ENCODE peak calls at places on chromosome 14, in six cellular contexts. One of them, this sample, is unnamed.

GRCh38 chr14:99418217-99418616 is 62.4 kb downstream of the SETD3 start:
- DNase-seq in IMR-90: no peak
- DNase-seq in H9: no peak
- DNase-seq in trophoblast cell: no peak
- DNase-seq in H1: no peak
- DNase-seq in mesenchymal stem cell: no peak
- DNase-seq in this sample: no peak

GRCh38 chr14:23009939-23010718 is at the start of gene C14orf93:
- DNase-seq in IMR-90: peak
- DNase-seq in H9: peak
- DNase-seq in trophoblast cell: peak
- DNase-seq in H1: no peak
- DNase-seq in mesenchymal stem cell: peak
- DNase-seq in this sample: peak

GRCh38 chr14:30573203-30573814 is 14.4 kb downstream of the G2E3 start:
- DNase-seq in IMR-90: peak
- DNase-seq in H9: no peak
- DNase-seq in trophoblast cell: no peak
- DNase-seq in H1: no peak
- DNase-seq in mesenchymal stem cell: peak
- DNase-seq in this sample: no peak

GRCh38 chr14:37888234-37888633 is 292.8 kb downstream of the TTC6 start:
- DNase-seq in IMR-90: no peak
- DNase-seq in H9: no peak
- DNase-seq in trophoblast cell: no peak
- DNase-seq in H1: no peak
- DNase-seq in mesenchymal stem cell: no peak
- DNase-seq in this sample: no peak

GRCh38 chr14:30849354-30849753 is 25.0 kb upstream of the COCH start:
- DNase-seq in IMR-90: no peak
- DNase-seq in H9: no peak
- DNase-seq in trophoblast cell: no peak
- DNase-seq in H1: no peak
- DNase-seq in mesenchymal stem cell: no peak
- DNase-seq in this sample: no peak

GRCh38 chr14:76539130-76539529 is 163.2 kb downstream of the ESRRB start:
- DNase-seq in IMR-90: no peak
- DNase-seq in H9: no peak
- DNase-seq in trophoblast cell: no peak
- DNase-seq in H1: no peak
- DNase-seq in mesenchymal stem cell: no peak
- DNase-seq in this sample: no peak

GRCh38 chr14:32075636-32076277 is 1.3 kb upstream of the ARHGAP5 start:
- DNase-seq in IMR-90: peak
- DNase-seq in H9: no peak
- DNase-seq in trophoblast cell: peak
- DNase-seq in H1: no peak
- DNase-seq in mesenchymal stem cell: peak
- DNase-seq in this sample: peak

GRCh38 chr14:65421201-65421981 is 8.9 kb downstream of the FUT8 start:
- DNase-seq in IMR-90: peak
- DNase-seq in H9: no peak
- DNase-seq in trophoblast cell: peak
- DNase-seq in H1: no peak
- DNase-seq in mesenchymal stem cell: peak
- DNase-seq in this sample: no peak

GRCh38 chr14:76848879-76849278 is 22.7 kb downstream of the LRRC74A start:
- DNase-seq in IMR-90: no peak
- DNase-seq in H9: no peak
- DNase-seq in trophoblast cell: no peak
- DNase-seq in H1: no peak
- DNase-seq in mesenchymal stem cell: no peak
- DNase-seq in this sample: no peak

GRCh38 chr14:59313063-59314018 is 124.9 kb downstream of the DAAM1 start:
- DNase-seq in IMR-90: no peak
- DNase-seq in H9: no peak
- DNase-seq in trophoblast cell: no peak
- DNase-seq in H1: no peak
- DNase-seq in mesenchymal stem cell: no peak
- DNase-seq in this sample: no peak

GRCh38 chr14:77059276-77059934 is 30.9 kb upstream of the IRF2BPL start:
- DNase-seq in IMR-90: peak
- DNase-seq in H9: peak
- DNase-seq in trophoblast cell: peak
- DNase-seq in H1: no peak
- DNase-seq in mesenchymal stem cell: peak
- DNase-seq in this sample: no peak

GRCh38 chr14:63952933-63953437 is 100.2 kb downstream of the SYNE2 start:
- DNase-seq in IMR-90: peak
- DNase-seq in H9: no peak
- DNase-seq in trophoblast cell: no peak
- DNase-seq in H1: no peak
- DNase-seq in mesenchymal stem cell: no peak
- DNase-seq in this sample: no peak

GRCh38 chr14:70988452-70988851 is 81.2 kb downstream of the PCNX1 start:
- DNase-seq in IMR-90: no peak
- DNase-seq in H9: no peak
- DNase-seq in trophoblast cell: no peak
- DNase-seq in H1: no peak
- DNase-seq in mesenchymal stem cell: no peak
- DNase-seq in this sample: no peak

GRCh38 chr14:26531894-26532293 is 65.9 kb downstream of the NOVA1 start:
- DNase-seq in IMR-90: peak
- DNase-seq in H9: no peak
- DNase-seq in trophoblast cell: peak
- DNase-seq in H1: no peak
- DNase-seq in mesenchymal stem cell: peak
- DNase-seq in this sample: no peak

GRCh38 chr14:66477567-66477966 is 8.6 kb upstream of the CCDC196 start:
- DNase-seq in IMR-90: no peak
- DNase-seq in H9: no peak
- DNase-seq in trophoblast cell: no peak
- DNase-seq in H1: no peak
- DNase-seq in mesenchymal stem cell: no peak
- DNase-seq in this sample: no peak

GRCh38 chr14:100104523-100105300 is 39.5 kb downstream of the EVL start:
- DNase-seq in IMR-90: peak
- DNase-seq in H9: no peak
- DNase-seq in trophoblast cell: peak
- DNase-seq in H1: no peak
- DNase-seq in mesenchymal stem cell: no peak
- DNase-seq in this sample: no peak

GRCh38 chr14:100140452-100141132 is 18.9 kb downstream of the DEGS2 start:
- DNase-seq in IMR-90: peak
- DNase-seq in H9: peak
- DNase-seq in trophoblast cell: no peak
- DNase-seq in H1: peak
- DNase-seq in mesenchymal stem cell: peak
- DNase-seq in this sample: peak

GRCh38 chr14:74879427-74880180 is 2.1 kb upstream of the DLST start:
- DNase-seq in IMR-90: no peak
- DNase-seq in H9: no peak
- DNase-seq in trophoblast cell: no peak
- DNase-seq in H1: no peak
- DNase-seq in mesenchymal stem cell: peak
- DNase-seq in this sample: no peak

GRCh38 chr14:28635387-28635786 is 131.2 kb upstream of the FOXG1 start:
- DNase-seq in IMR-90: peak
- DNase-seq in H9: no peak
- DNase-seq in trophoblast cell: peak
- DNase-seq in H1: no peak
- DNase-seq in mesenchymal stem cell: peak
- DNase-seq in this sample: peak

GRCh38 chr14:76918176-76918750 is 92.1 kb downstream of the LRRC74A start:
- DNase-seq in IMR-90: peak
- DNase-seq in H9: no peak
- DNase-seq in trophoblast cell: peak
- DNase-seq in H1: no peak
- DNase-seq in mesenchymal stem cell: peak
- DNase-seq in this sample: no peak

GRCh38 chr14:26200675-26201074 is 397.2 kb downstream of the NOVA1 start:
- DNase-seq in IMR-90: peak
- DNase-seq in H9: no peak
- DNase-seq in trophoblast cell: peak
- DNase-seq in H1: no peak
- DNase-seq in mesenchymal stem cell: peak
- DNase-seq in this sample: no peak

GRCh38 chr14:56821177-56821576 is 10.9 kb upstream of the OTX2 start:
- DNase-seq in IMR-90: no peak
- DNase-seq in H9: no peak
- DNase-seq in trophoblast cell: no peak
- DNase-seq in H1: no peak
- DNase-seq in mesenchymal stem cell: no peak
- DNase-seq in this sample: no peak

DNA sequence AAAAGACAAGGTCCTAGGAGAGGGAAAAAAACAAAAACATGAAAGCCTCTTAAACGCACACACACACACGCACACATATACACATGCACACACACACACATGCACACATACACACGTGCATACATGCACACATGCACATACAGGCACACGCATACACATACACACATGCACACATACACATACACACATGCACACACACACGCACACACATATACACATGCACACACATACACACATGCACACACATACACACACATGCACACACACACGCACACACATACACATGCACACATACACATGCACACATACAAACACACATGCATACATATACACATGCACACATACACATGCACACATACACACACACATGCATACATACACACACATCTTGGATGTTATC is 78.1 kb upstream of the PPP2R5C start:
- DNase-seq in IMR-90: no peak
- DNase-seq in H9: no peak
- DNase-seq in trophoblast cell: no peak
- DNase-seq in H1: no peak
- DNase-seq in mesenchymal stem cell: no peak
- DNase-seq in this sample: no peak
- H2AFZ ChIP-seq in IMR-90: no peak
- H2AFZ ChIP-seq in H9: no peak
- H2AFZ ChIP-seq in trophoblast cell: no peak
- H2AFZ ChIP-seq in H1: no peak
- H2AFZ ChIP-seq in mesenchymal stem cell: no peak
- H2AFZ ChIP-seq in this sample: no peak

DNA sequence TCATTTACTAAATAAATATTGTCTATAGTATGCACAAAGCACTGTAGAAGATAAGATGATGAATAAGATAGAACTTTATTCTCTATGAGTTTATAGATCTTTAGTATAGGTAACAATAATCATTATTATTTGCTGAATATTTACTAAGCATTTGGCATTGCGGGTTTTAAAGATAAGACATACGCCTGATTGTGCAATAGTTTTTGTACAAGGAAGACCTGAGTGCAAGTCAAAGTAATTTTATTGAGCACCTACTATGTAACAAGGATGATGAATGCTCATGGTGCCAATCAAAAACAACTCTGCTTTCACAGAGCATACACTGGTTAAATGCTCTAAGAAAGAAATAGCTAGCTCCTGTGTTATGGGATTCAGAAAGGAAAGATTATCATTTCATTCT is 1461.7 kb upstream of the FLRT2 start:
- DNase-seq in IMR-90: no peak
- DNase-seq in H9: no peak
- DNase-seq in trophoblast cell: no peak
- DNase-seq in H1: no peak
- DNase-seq in mesenchymal stem cell: no peak
- DNase-seq in this sample: no peak
- H4K91ac ChIP-seq in IMR-90: no peak
- H4K91ac ChIP-seq in H9: no peak
- H4K91ac ChIP-seq in trophoblast cell: no peak
- H4K91ac ChIP-seq in H1: no peak
- H4K91ac ChIP-seq in mesenchymal stem cell: no peak
- H4K91ac ChIP-seq in this sample: no peak

GRCh38 chr14:52117433-52117832 is 48.6 kb upstream of the NID2 start:
- DNase-seq in IMR-90: peak
- DNase-seq in H9: no peak
- DNase-seq in trophoblast cell: peak
- DNase-seq in H1: no peak
- DNase-seq in mesenchymal stem cell: no peak
- DNase-seq in this sample: no peak
- H2AFZ ChIP-seq in IMR-90: peak
- H2AFZ ChIP-seq in H9: no peak
- H2AFZ ChIP-seq in trophoblast cell: no peak
- H2AFZ ChIP-seq in H1: no peak
- H2AFZ ChIP-seq in mesenchymal stem cell: no peak
- H2AFZ ChIP-seq in this sample: no peak

GRCh38 chr14:104593241-104593701 is 11.3 kb downstream of the TMEM179 start:
- DNase-seq in IMR-90: no peak
- DNase-seq in H9: no peak
- DNase-seq in trophoblast cell: no peak
- DNase-seq in H1: no peak
- DNase-seq in mesenchymal stem cell: no peak
- DNase-seq in this sample: no peak

GRCh38 chr14:104591031-104591430 is 11.5 kb downstream of the C14orf180 start:
- DNase-seq in IMR-90: no peak
- DNase-seq in H9: no peak
- DNase-seq in trophoblast cell: no peak
- DNase-seq in H1: no peak
- DNase-seq in mesenchymal stem cell: no peak
- DNase-seq in this sample: no peak

GRCh38 chr14:104592785-104593184 is 11.8 kb downstream of the TMEM179 start:
- DNase-seq in IMR-90: no peak
- DNase-seq in H9: no peak
- DNase-seq in trophoblast cell: no peak
- DNase-seq in H1: no peak
- DNase-seq in mesenchymal stem cell: no peak
- DNase-seq in this sample: no peak

GRCh38 chr14:104591506-104592291 is 12.1 kb downstream of the C14orf180 start:
- DNase-seq in IMR-90: no peak
- DNase-seq in H9: no peak
- DNase-seq in trophoblast cell: no peak
- DNase-seq in H1: no peak
- DNase-seq in mesenchymal stem cell: no peak
- DNase-seq in this sample: no peak

GRCh38 chr14:104592292-104592672 is 12.3 kb downstream of the TMEM179 start:
- DNase-seq in IMR-90: no peak
- DNase-seq in H9: no peak
- DNase-seq in trophoblast cell: no peak
- DNase-seq in H1: no peak
- DNase-seq in mesenchymal stem cell: no peak
- DNase-seq in this sample: no peak
- H4K91ac ChIP-seq in IMR-90: no peak
- H4K91ac ChIP-seq in H9: no peak
- H4K91ac ChIP-seq in trophoblast cell: no peak
- H4K91ac ChIP-seq in H1: peak
- H4K91ac ChIP-seq in mesenchymal stem cell: no peak
- H4K91ac ChIP-seq in this sample: no peak

GRCh38 chr14:61146896-61147295 is 134.2 kb downstream of the TMEM30B start:
- DNase-seq in IMR-90: no peak
- DNase-seq in H9: no peak
- DNase-seq in trophoblast cell: no peak
- DNase-seq in H1: no peak
- DNase-seq in mesenchymal stem cell: no peak
- DNase-seq in this sample: no peak
- H2AFZ ChIP-seq in IMR-90: peak
- H2AFZ ChIP-seq in H9: no peak
- H2AFZ ChIP-seq in trophoblast cell: no peak
- H2AFZ ChIP-seq in H1: no peak
- H2AFZ ChIP-seq in mesenchymal stem cell: no peak
- H2AFZ ChIP-seq in this sample: no peak